ENCODE peak calls at places on chromosomes 3 and 15, in seven cellular contexts. One of them, this sample, is unnamed.

GRCh38 chr3:62562017-62562416 is 188.7 kb upstream of the FEZF2 start:
- DNase-seq in lung: no peak
- DNase-seq in ascending aorta: no peak
- DNase-seq in activated naive CD8-positive, alpha-beta T cell treated with anti-CD3 and anti-CD28 coated beads, Interleukin-2, amount 50 U/mL, for 16 hours: no peak
- DNase-seq in Caki2: no peak
- DNase-seq in amygdala: no peak
- DNase-seq in mesothelial cell of epicardium: no peak
- DNase-seq in this sample: no peak

GRCh38 chr15:26971303-26972018 is 480 bp downstream of the GABRG3 start:
- DNase-seq in lung: no peak
- DNase-seq in ascending aorta: no peak
- DNase-seq in activated naive CD8-positive, alpha-beta T cell treated with anti-CD3 and anti-CD28 coated beads, Interleukin-2, amount 50 U/mL, for 16 hours: no peak
- DNase-seq in Caki2: peak; percentile 6
- DNase-seq in amygdala: no peak
- DNase-seq in mesothelial cell of epicardium: peak; percentile 48
- DNase-seq in this sample: no peak

GRCh38 chr15:100154338-100154737 is 187.4 kb downstream of the ADAMTS17 start:
- DNase-seq in lung: no peak
- DNase-seq in ascending aorta: no peak
- DNase-seq in activated naive CD8-positive, alpha-beta T cell treated with anti-CD3 and anti-CD28 coated beads, Interleukin-2, amount 50 U/mL, for 16 hours: no peak
- DNase-seq in Caki2: no peak
- DNase-seq in amygdala: no peak
- DNase-seq in mesothelial cell of epicardium: no peak
- DNase-seq in this sample: no peak

GRCh38 chr15:35822153-35822552 is 276.2 kb upstream of the DPH6 start:
- DNase-seq in lung: no peak
- DNase-seq in ascending aorta: no peak
- DNase-seq in activated naive CD8-positive, alpha-beta T cell treated with anti-CD3 and anti-CD28 coated beads, Interleukin-2, amount 50 U/mL, for 16 hours: no peak
- DNase-seq in Caki2: no peak
- DNase-seq in amygdala: no peak
- DNase-seq in mesothelial cell of epicardium: no peak
- DNase-seq in this sample: no peak

GRCh38 chr15:49637857-49638256 is 17.0 kb downstream of the DTWD1 start:
- DNase-seq in lung: no peak
- DNase-seq in ascending aorta: no peak
- DNase-seq in activated naive CD8-positive, alpha-beta T cell treated with anti-CD3 and anti-CD28 coated beads, Interleukin-2, amount 50 U/mL, for 16 hours: no peak
- DNase-seq in Caki2: no peak
- DNase-seq in amygdala: no peak
- DNase-seq in mesothelial cell of epicardium: no peak
- DNase-seq in this sample: no peak

GRCh38 chr15:63805993-63806980 is 27.5 kb downstream of the HERC1 start:
- DNase-seq in lung: no peak
- DNase-seq in ascending aorta: no peak
- DNase-seq in activated naive CD8-positive, alpha-beta T cell treated with anti-CD3 and anti-CD28 coated beads, Interleukin-2, amount 50 U/mL, for 16 hours: no peak
- DNase-seq in Caki2: no peak
- DNase-seq in amygdala: no peak
- DNase-seq in mesothelial cell of epicardium: no peak
- DNase-seq in this sample: no peak

GRCh38 chr3:115652738-115653137 is 29.4 kb downstream of the GAP43 start:
- DNase-seq in lung: no peak
- DNase-seq in ascending aorta: no peak
- DNase-seq in activated naive CD8-positive, alpha-beta T cell treated with anti-CD3 and anti-CD28 coated beads, Interleukin-2, amount 50 U/mL, for 16 hours: no peak
- DNase-seq in Caki2: no peak
- DNase-seq in amygdala: no peak
- DNase-seq in mesothelial cell of epicardium: no peak
- DNase-seq in this sample: no peak

GRCh38 chr3:52882377-52882776 is 15.0 kb downstream of the STIMATE start:
- DNase-seq in lung: no peak
- DNase-seq in ascending aorta: no peak
- DNase-seq in activated naive CD8-positive, alpha-beta T cell treated with anti-CD3 and anti-CD28 coated beads, Interleukin-2, amount 50 U/mL, for 16 hours: no peak
- DNase-seq in Caki2: no peak
- DNase-seq in amygdala: no peak
- DNase-seq in mesothelial cell of epicardium: no peak
- DNase-seq in this sample: no peak

GRCh38 chr3:33131328-33132018 is 17.7 kb downstream of the CRTAP start:
- DNase-seq in lung: no peak
- DNase-seq in ascending aorta: no peak
- DNase-seq in activated naive CD8-positive, alpha-beta T cell treated with anti-CD3 and anti-CD28 coated beads, Interleukin-2, amount 50 U/mL, for 16 hours: no peak
- DNase-seq in Caki2: peak; percentile 35
- DNase-seq in amygdala: no peak
- DNase-seq in mesothelial cell of epicardium: peak; percentile 46
- DNase-seq in this sample: peak; percentile 25

GRCh38 chr15:96002890-96003859 is 327.3 kb upstream of the NR2F2 start:
- DNase-seq in lung: no peak
- DNase-seq in ascending aorta: no peak
- DNase-seq in activated naive CD8-positive, alpha-beta T cell treated with anti-CD3 and anti-CD28 coated beads, Interleukin-2, amount 50 U/mL, for 16 hours: no peak
- DNase-seq in Caki2: no peak
- DNase-seq in amygdala: no peak
- DNase-seq in mesothelial cell of epicardium: no peak
- DNase-seq in this sample: no peak

GRCh38 chr3:67291287-67292252 is 293.5 kb downstream of the KBTBD8 start:
- DNase-seq in lung: no peak
- DNase-seq in ascending aorta: no peak
- DNase-seq in activated naive CD8-positive, alpha-beta T cell treated with anti-CD3 and anti-CD28 coated beads, Interleukin-2, amount 50 U/mL, for 16 hours: no peak
- DNase-seq in Caki2: no peak
- DNase-seq in amygdala: no peak
- DNase-seq in mesothelial cell of epicardium: no peak
- DNase-seq in this sample: no peak

GRCh38 chr15:42137461-42138261 is 18.8 kb downstream of the PLA2G4F start:
- DNase-seq in lung: peak; percentile 30
- DNase-seq in ascending aorta: no peak
- DNase-seq in activated naive CD8-positive, alpha-beta T cell treated with anti-CD3 and anti-CD28 coated beads, Interleukin-2, amount 50 U/mL, for 16 hours: no peak
- DNase-seq in Caki2: peak; percentile 38
- DNase-seq in amygdala: no peak
- DNase-seq in mesothelial cell of epicardium: no peak
- DNase-seq in this sample: no peak

GRCh38 chr15:31419820-31420219 is 93.2 kb downstream of the KLF13 start:
- DNase-seq in lung: no peak
- DNase-seq in ascending aorta: no peak
- DNase-seq in activated naive CD8-positive, alpha-beta T cell treated with anti-CD3 and anti-CD28 coated beads, Interleukin-2, amount 50 U/mL, for 16 hours: no peak
- DNase-seq in Caki2: no peak
- DNase-seq in amygdala: no peak
- DNase-seq in mesothelial cell of epicardium: no peak
- DNase-seq in this sample: no peak

GRCh38 chr15:96121521-96121920 is 209.0 kb upstream of the NR2F2 start:
- DNase-seq in lung: no peak
- DNase-seq in ascending aorta: no peak
- DNase-seq in activated naive CD8-positive, alpha-beta T cell treated with anti-CD3 and anti-CD28 coated beads, Interleukin-2, amount 50 U/mL, for 16 hours: no peak
- DNase-seq in Caki2: no peak
- DNase-seq in amygdala: no peak
- DNase-seq in mesothelial cell of epicardium: no peak
- DNase-seq in this sample: no peak

GRCh38 chr15:92808611-92809063 is 91.5 kb upstream of the CHD2 start:
- DNase-seq in lung: no peak
- DNase-seq in ascending aorta: no peak
- DNase-seq in activated naive CD8-positive, alpha-beta T cell treated with anti-CD3 and anti-CD28 coated beads, Interleukin-2, amount 50 U/mL, for 16 hours: no peak
- DNase-seq in Caki2: no peak
- DNase-seq in amygdala: no peak
- DNase-seq in mesothelial cell of epicardium: no peak
- DNase-seq in this sample: no peak

GRCh38 chr15:73265536-73266153 is 103.1 kb downstream of the HCN4 start:
- DNase-seq in lung: no peak
- DNase-seq in ascending aorta: no peak
- DNase-seq in activated naive CD8-positive, alpha-beta T cell treated with anti-CD3 and anti-CD28 coated beads, Interleukin-2, amount 50 U/mL, for 16 hours: no peak
- DNase-seq in Caki2: peak; percentile 34
- DNase-seq in amygdala: no peak
- DNase-seq in mesothelial cell of epicardium: peak; percentile 60
- DNase-seq in this sample: no peak

GRCh38 chr3:118974356-118975097 is 60.1 kb downstream of the IGSF11 start:
- DNase-seq in lung: no peak
- DNase-seq in ascending aorta: no peak
- DNase-seq in activated naive CD8-positive, alpha-beta T cell treated with anti-CD3 and anti-CD28 coated beads, Interleukin-2, amount 50 U/mL, for 16 hours: no peak
- DNase-seq in Caki2: no peak
- DNase-seq in amygdala: no peak
- DNase-seq in mesothelial cell of epicardium: no peak
- DNase-seq in this sample: no peak

GRCh38 chr3:186985713-186986364 is 55.5 kb downstream of the ST6GAL1 start:
- DNase-seq in lung: no peak
- DNase-seq in ascending aorta: no peak
- DNase-seq in activated naive CD8-positive, alpha-beta T cell treated with anti-CD3 and anti-CD28 coated beads, Interleukin-2, amount 50 U/mL, for 16 hours: no peak
- DNase-seq in Caki2: no peak
- DNase-seq in amygdala: no peak
- DNase-seq in mesothelial cell of epicardium: no peak
- DNase-seq in this sample: no peak

GRCh38 chr3:140505256-140505655 is 172.6 kb upstream of the TRIM42 start:
- DNase-seq in lung: no peak
- DNase-seq in ascending aorta: no peak
- DNase-seq in activated naive CD8-positive, alpha-beta T cell treated with anti-CD3 and anti-CD28 coated beads, Interleukin-2, amount 50 U/mL, for 16 hours: no peak
- DNase-seq in Caki2: peak; percentile 46
- DNase-seq in amygdala: no peak
- DNase-seq in mesothelial cell of epicardium: no peak
- DNase-seq in this sample: no peak

GRCh38 chr3:80733522-80734176 is 965.9 kb upstream of the ROBO1 start:
- DNase-seq in lung: no peak
- DNase-seq in ascending aorta: no peak
- DNase-seq in activated naive CD8-positive, alpha-beta T cell treated with anti-CD3 and anti-CD28 coated beads, Interleukin-2, amount 50 U/mL, for 16 hours: no peak
- DNase-seq in Caki2: peak; percentile 86
- DNase-seq in amygdala: no peak
- DNase-seq in mesothelial cell of epicardium: no peak
- DNase-seq in this sample: peak; percentile 10